ENCODE peak calls at places on chromosome 12, in seven cellular contexts. A is NCI-H2081 treated with DMSO at 0.1 percent for 48 hours; L is lung microvascular endothelial cell; D is fibroblast of mammary gland; G is NCI-H1092; I is T-helper 1 cell; Q is CD4-positive, alpha-beta T cell. O is an unnamed sample.

GRCh38 chr12:55720071-55720564 is at the start of gene RDH5:
- DNase-seq in A (no peak), L (no peak), D (peak; percentile 96), G (no peak), I (no peak), Q (no peak), O (no peak)

GRCh38 chr12:72273499-72273837 is 1.3 kb downstream of the TRHDE start:
- DNase-seq in A (no peak), L (no peak), D (no peak), G (no peak), I (no peak), Q (no peak), O (no peak)

GRCh38 chr12:13573698-13574321 is 377.3 kb downstream of the EMP1 start:
- DNase-seq in A (no peak), L (no peak), D (peak; percentile 92), G (no peak), I (no peak), Q (no peak), O (no peak)

GRCh38 chr12:18462437-18462836 is 201.1 kb downstream of the PIK3C2G start:
- DNase-seq in A (no peak), L (peak; percentile 81), D (peak; percentile 95), G (no peak), I (no peak), Q (no peak), O (no peak)

GRCh38 chr12:52655720-52656124 is 3.7 kb upstream of the KRT2 start:
- DNase-seq in A (no peak), L (peak; percentile 60), D (no peak), G (no peak), I (no peak), Q (no peak), O (peak; percentile 61)

GRCh38 chr12:17342381-17342961 is 736.5 kb upstream of the LMO3 start:
- DNase-seq in A (no peak), L (no peak), D (no peak), G (no peak), I (no peak), Q (no peak), O (no peak)

GRCh38 chr12:112792306-112792705 is 758 bp downstream of the RPH3A start:
- DNase-seq in A (no peak), L (no peak), D (no peak), G (peak; percentile 61), I (no peak), Q (no peak), O (no peak)

GRCh38 chr12:88570103-88570502 is 10.2 kb downstream of the KITLG start:
- DNase-seq in A (no peak), L (no peak), D (peak; percentile 80), G (no peak), I (no peak), Q (no peak), O (no peak)

GRCh38 chr12:129911437-129912049 is 7.7 kb upstream of the TMEM132D start:
- DNase-seq in A (no peak), L (peak; percentile 25), D (peak; percentile 16), G (peak; percentile 65), I (no peak), Q (no peak), O (peak; percentile 71)

GRCh38 chr12:54411398-54412241 is 7.4 kb downstream of the ITGA5 start:
- DNase-seq in A (no peak), L (peak; percentile 61), D (peak; percentile 99), G (no peak), I (peak; percentile 40), Q (peak; percentile 69), O (no peak)